ENCODE peak calls at places on chromosomes 13 and 19, in nine cellular contexts. Q, I, T, C, X, A, K, M and Z are unnamed samples.

GRCh38 chr19:7944177-7944761 is 803 bp upstream of the TIMM44 start:
- DNase-seq in Q (peak), I (peak), T (peak), C (peak), X (peak), A (peak), K (peak), M (peak), Z (peak)

GRCh38 chr19:35059006-35059798 is 17.7 kb downstream of the HPN start:
- DNase-seq in Q (no peak), I (no peak), T (no peak), C (no peak), X (no peak), A (no peak), K (no peak), M (no peak), Z (no peak)

GRCh38 chr13:44622259-44622658 is 46.1 kb upstream of the TSC22D1 start:
- DNase-seq in Q (no peak), I (no peak), T (no peak), C (no peak), X (no peak), A (no peak), K (no peak), M (no peak), Z (no peak)

GRCh38 chr13:23790591-23791170 is 98.5 kb downstream of the MIPEP start:
- DNase-seq in Q (no peak), I (no peak), T (peak), C (no peak), X (no peak), A (no peak), K (no peak), M (no peak), Z (peak)

GRCh38 chr13:37899753-37900152 is 30.2 kb upstream of the TRPC4 start:
- DNase-seq in Q (no peak), I (no peak), T (no peak), C (no peak), X (no peak), A (no peak), K (no peak), M (no peak), Z (no peak)

GRCh38 chr19:2659856-2660432 is 42.5 kb downstream of the GNG7 start:
- DNase-seq in Q (no peak), I (no peak), T (no peak), C (no peak), X (no peak), A (no peak), K (no peak), M (no peak), Z (no peak)

GRCh38 chr19:54208784-54209057 is 8.1 kb downstream of the RPS9 start:
- DNase-seq in Q (no peak), I (peak), T (no peak), C (no peak), X (peak), A (no peak), K (no peak), M (no peak), Z (no peak)

GRCh38 chr13:95524270-95524901 is 28.1 kb upstream of the CLDN10 start:
- DNase-seq in Q (no peak), I (no peak), T (no peak), C (no peak), X (no peak), A (no peak), K (no peak), M (no peak), Z (no peak)

GRCh38 chr19:49019242-49019932 is 2.5 kb upstream of the LHB start:
- DNase-seq in Q (no peak), I (no peak), T (no peak), C (no peak), X (peak), A (no peak), K (peak), M (peak), Z (no peak)

GRCh38 chr13:23599083-23599925 is 29.1 kb downstream of the TNFRSF19 start:
- DNase-seq in Q (no peak), I (peak), T (peak), C (no peak), X (no peak), A (no peak), K (no peak), M (no peak), Z (no peak)